ENCODE peak calls at places on chromosomes 4 and X, in six cellular contexts. V is D341Med, Y is GM20000, A is Karpas-422, K is GM04504, L is heart right ventricle. I is an unnamed sample.

GRCh38 chr4:55297346-55297745 is 48.7 kb upstream of the SRD5A3 start:
- DNase-seq in L (no peak), V (no peak), A (no peak), K (no peak), Y (no peak), I (no peak)

GRCh38 chrX:17601816-17602215 is 135.5 kb upstream of the SCML1 start:
- DNase-seq in A (no peak), L (no peak), Y (no peak), V (no peak), K (no peak), I (no peak)

GRCh38 chr4:98745372-98745771 is 87.0 kb upstream of the TSPAN5 start:
- DNase-seq in V (peak), L (no peak), Y (no peak), K (no peak), A (peak), I (no peak)

GRCh38 chr4:77202491-77202890 is 45.5 kb downstream of the CCNG2 start:
- DNase-seq in K (no peak), V (no peak), A (no peak), Y (no peak), L (no peak), I (no peak)

GRCh38 chrX:148500428-148501120 is at the start of gene AFF2:
- DNase-seq in A (peak), V (peak), K (no peak), Y (peak), L (peak), I (no peak)

GRCh38 chrX:31126205-31126604 is 54.4 kb upstream of the FTHL17 start:
- DNase-seq in Y (no peak), A (no peak), L (no peak), V (no peak), K (peak), I (no peak)

GRCh38 chrX:11381464-11381863 is 88.3 kb downstream of the AMELX start:
- DNase-seq in A (peak), L (no peak), Y (peak), V (peak), K (peak), I (peak)

GRCh38 chrX:91435465-91435864 is 826 bp downstream of the PABPC5 start:
- DNase-seq in A (no peak), K (no peak), V (no peak), L (no peak), Y (no peak), I (no peak)

GRCh38 chr4:127686656-127687055 is 43.5 kb upstream of the SLC25A31 start:
- DNase-seq in Y (no peak), V (no peak), L (no peak), K (no peak), A (no peak), I (no peak)

GRCh38 chr4:59664771-59665170 is 1535.4 kb upstream of the ADGRL3 start:
- DNase-seq in V (peak), Y (no peak), L (no peak), A (no peak), K (no peak), I (no peak)

GRCh38 chr4:1192493-1193205 is 20.3 kb upstream of the SPON2 start:
- DNase-seq in Y (no peak), V (peak), K (no peak), L (peak), A (no peak), I (no peak)

GRCh38 chr4:11814758-11815157 is 386.1 kb upstream of the HS3ST1 start:
- DNase-seq in K (no peak), V (no peak), A (no peak), L (no peak), Y (no peak), I (no peak)

GRCh38 chrX:50161143-50161542 is 39.7 kb downstream of the AKAP4 start:
- DNase-seq in A (no peak), Y (no peak), K (no peak), L (no peak), V (no peak), I (no peak)

GRCh38 chr4:11424000-11424399 is 4.7 kb downstream of the HS3ST1 start:
- DNase-seq in V (no peak), K (no peak), L (no peak), Y (peak), A (peak), I (no peak)

GRCh38 chr4:185738038-185738552 is 73.9 kb downstream of the SORBS2 start:
- DNase-seq in Y (no peak), A (no peak), L (no peak), V (no peak), K (peak), I (no peak)

GRCh38 chr4:10074767-10075105 is 41.9 kb downstream of the WDR1 start:
- DNase-seq in Y (peak), V (peak), A (peak), L (no peak), K (no peak), I (no peak)

GRCh38 chr4:90071289-90072235 is 55.6 kb upstream of the CCSER1 start:
- DNase-seq in L (no peak), V (no peak), Y (no peak), K (no peak), A (peak), I (no peak)